ENCODE peak calls at places on chromosomes 3 and 15, in ten cellular contexts. One of them, this sample, is unnamed.

GRCh38 chr3:105051972-105052371 is 314.7 kb upstream of the ALCAM start:
- DNase-seq in thyroid gland: no peak
- DNase-seq in NT2/D1: no peak
- DNase-seq in AG09309: no peak
- DNase-seq in cardiac muscle cell: no peak
- DNase-seq in colonic mucosa: no peak
- DNase-seq in GM23338: no peak
- DNase-seq in fibroblast of mammary gland: no peak
- DNase-seq in SJSA1: no peak
- DNase-seq in left ventricle myocardium inferior: no peak
- DNase-seq in this sample: no peak

GRCh38 chr15:88630798-88631463 is 7.9 kb upstream of the ISG20 start:
- DNase-seq in cardiac muscle cell: no peak
- DNase-seq in left ventricle myocardium inferior: no peak
- DNase-seq in GM23338: no peak
- DNase-seq in AG09309: no peak
- DNase-seq in colonic mucosa: no peak
- DNase-seq in thyroid gland: peak
- DNase-seq in NT2/D1: no peak
- DNase-seq in SJSA1: no peak
- DNase-seq in fibroblast of mammary gland: no peak
- DNase-seq in this sample: no peak

GRCh38 chr3:126080970-126081369 is 3.0 kb downstream of the SLC41A3 start:
- DNase-seq in fibroblast of mammary gland: no peak
- DNase-seq in colonic mucosa: no peak
- DNase-seq in SJSA1: no peak
- DNase-seq in thyroid gland: no peak
- DNase-seq in NT2/D1: no peak
- DNase-seq in left ventricle myocardium inferior: no peak
- DNase-seq in AG09309: no peak
- DNase-seq in cardiac muscle cell: no peak
- DNase-seq in GM23338: no peak
- DNase-seq in this sample: no peak

GRCh38 chr3:130963878-130964277 is 62.7 kb downstream of the ASTE1 start:
- DNase-seq in GM23338: peak
- DNase-seq in colonic mucosa: no peak
- DNase-seq in AG09309: peak
- DNase-seq in left ventricle myocardium inferior: no peak
- DNase-seq in fibroblast of mammary gland: peak
- DNase-seq in thyroid gland: no peak
- DNase-seq in NT2/D1: peak
- DNase-seq in SJSA1: peak
- DNase-seq in cardiac muscle cell: peak
- DNase-seq in this sample: no peak

GRCh38 chr15:65363766-65364165 is 14.0 kb downstream of the IGDCC3 start:
- DNase-seq in NT2/D1: no peak
- DNase-seq in AG09309: no peak
- DNase-seq in colonic mucosa: no peak
- DNase-seq in fibroblast of mammary gland: no peak
- DNase-seq in thyroid gland: no peak
- DNase-seq in cardiac muscle cell: no peak
- DNase-seq in SJSA1: no peak
- DNase-seq in left ventricle myocardium inferior: no peak
- DNase-seq in GM23338: no peak
- DNase-seq in this sample: no peak

GRCh38 chr15:69045810-69046209 is 31.3 kb downstream of the NOX5 start:
- DNase-seq in thyroid gland: no peak
- DNase-seq in AG09309: no peak
- DNase-seq in NT2/D1: no peak
- DNase-seq in fibroblast of mammary gland: no peak
- DNase-seq in GM23338: peak
- DNase-seq in SJSA1: no peak
- DNase-seq in colonic mucosa: no peak
- DNase-seq in left ventricle myocardium inferior: no peak
- DNase-seq in cardiac muscle cell: peak
- DNase-seq in this sample: no peak

GRCh38 chr3:182116386-182116785 is 404.7 kb downstream of the SOX2 start:
- DNase-seq in colonic mucosa: no peak
- DNase-seq in AG09309: no peak
- DNase-seq in GM23338: no peak
- DNase-seq in fibroblast of mammary gland: no peak
- DNase-seq in thyroid gland: peak
- DNase-seq in left ventricle myocardium inferior: no peak
- DNase-seq in SJSA1: peak
- DNase-seq in cardiac muscle cell: no peak
- DNase-seq in NT2/D1: no peak
- DNase-seq in this sample: no peak

GRCh38 chr3:124246366-124246765 is 254.4 kb upstream of the ROPN1 start:
- DNase-seq in GM23338: no peak
- DNase-seq in fibroblast of mammary gland: no peak
- DNase-seq in AG09309: no peak
- DNase-seq in thyroid gland: no peak
- DNase-seq in SJSA1: no peak
- DNase-seq in left ventricle myocardium inferior: no peak
- DNase-seq in NT2/D1: no peak
- DNase-seq in cardiac muscle cell: peak
- DNase-seq in colonic mucosa: no peak
- DNase-seq in this sample: no peak

GRCh38 chr3:124579641-124580040 is 150.6 kb upstream of the UMPS start:
- DNase-seq in colonic mucosa: no peak
- DNase-seq in cardiac muscle cell: no peak
- DNase-seq in AG09309: no peak
- DNase-seq in NT2/D1: no peak
- DNase-seq in GM23338: no peak
- DNase-seq in thyroid gland: no peak
- DNase-seq in left ventricle myocardium inferior: no peak
- DNase-seq in SJSA1: no peak
- DNase-seq in fibroblast of mammary gland: no peak
- DNase-seq in this sample: no peak

GRCh38 chr3:158152186-158152585 is 42.3 kb downstream of the RSRC1 start:
- DNase-seq in left ventricle myocardium inferior: no peak
- DNase-seq in AG09309: no peak
- DNase-seq in thyroid gland: no peak
- DNase-seq in cardiac muscle cell: peak
- DNase-seq in GM23338: no peak
- DNase-seq in SJSA1: no peak
- DNase-seq in NT2/D1: no peak
- DNase-seq in fibroblast of mammary gland: peak
- DNase-seq in colonic mucosa: no peak
- DNase-seq in this sample: no peak

GRCh38 chr15:64681424-64682024 is 93.9 kb downstream of the RBPMS2 start:
- DNase-seq in GM23338: peak
- DNase-seq in thyroid gland: peak
- DNase-seq in NT2/D1: peak
- DNase-seq in fibroblast of mammary gland: peak
- DNase-seq in cardiac muscle cell: peak
- DNase-seq in SJSA1: peak
- DNase-seq in AG09309: no peak
- DNase-seq in left ventricle myocardium inferior: no peak
- DNase-seq in colonic mucosa: peak
- DNase-seq in this sample: peak

GRCh38 chr15:29704950-29705597 is 117.2 kb downstream of the TJP1 start:
- DNase-seq in fibroblast of mammary gland: no peak
- DNase-seq in AG09309: no peak
- DNase-seq in SJSA1: no peak
- DNase-seq in colonic mucosa: no peak
- DNase-seq in GM23338: no peak
- DNase-seq in left ventricle myocardium inferior: no peak
- DNase-seq in NT2/D1: no peak
- DNase-seq in thyroid gland: peak
- DNase-seq in cardiac muscle cell: no peak
- DNase-seq in this sample: no peak

GRCh38 chr15:51917493-51917892 is 54.1 kb downstream of the LEO1 start:
- DNase-seq in NT2/D1: peak
- DNase-seq in cardiac muscle cell: peak
- DNase-seq in thyroid gland: peak
- DNase-seq in SJSA1: no peak
- DNase-seq in fibroblast of mammary gland: peak
- DNase-seq in left ventricle myocardium inferior: no peak
- DNase-seq in colonic mucosa: no peak
- DNase-seq in AG09309: no peak
- DNase-seq in GM23338: peak
- DNase-seq in this sample: no peak

GRCh38 chr3:100412897-100413590 is 11.7 kb downstream of the LNP1 start:
- DNase-seq in colonic mucosa: no peak
- DNase-seq in AG09309: no peak
- DNase-seq in left ventricle myocardium inferior: no peak
- DNase-seq in thyroid gland: no peak
- DNase-seq in fibroblast of mammary gland: no peak
- DNase-seq in cardiac muscle cell: no peak
- DNase-seq in GM23338: no peak
- DNase-seq in NT2/D1: no peak
- DNase-seq in SJSA1: no peak
- DNase-seq in this sample: no peak

GRCh38 chr15:70166506-70167087 is 68.9 kb upstream of the TLE3 start:
- DNase-seq in AG09309: no peak
- DNase-seq in GM23338: no peak
- DNase-seq in NT2/D1: no peak
- DNase-seq in SJSA1: no peak
- DNase-seq in fibroblast of mammary gland: no peak
- DNase-seq in colonic mucosa: no peak
- DNase-seq in left ventricle myocardium inferior: no peak
- DNase-seq in thyroid gland: peak
- DNase-seq in cardiac muscle cell: no peak
- DNase-seq in this sample: no peak

DNA sequence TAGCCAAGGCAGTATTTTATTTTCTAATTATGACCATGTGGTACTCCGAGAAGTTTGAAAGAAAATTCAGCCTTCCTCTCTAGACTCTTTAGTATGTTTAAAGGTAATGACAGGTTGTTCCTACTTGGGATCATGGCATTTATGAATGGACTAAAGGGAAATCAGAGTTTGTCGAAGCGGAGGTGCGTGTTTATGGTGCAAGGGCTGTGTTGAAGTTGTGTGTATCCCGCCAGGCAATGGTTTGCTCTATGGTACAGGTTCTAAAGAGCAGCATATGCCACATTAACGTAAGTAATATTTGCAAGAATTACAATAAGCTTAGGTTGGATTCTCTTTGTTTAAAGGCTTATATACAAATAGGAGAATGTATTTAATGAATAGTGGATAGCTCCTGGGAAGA is 733 bp downstream of the EPHA3 start:
- DNase-seq in GM23338: no peak
- DNase-seq in SJSA1: no peak
- DNase-seq in fibroblast of mammary gland: no peak
- DNase-seq in thyroid gland: no peak
- DNase-seq in NT2/D1: no peak
- DNase-seq in AG09309: no peak
- DNase-seq in cardiac muscle cell: no peak
- DNase-seq in colonic mucosa: no peak
- DNase-seq in left ventricle myocardium inferior: no peak
- DNase-seq in this sample: no peak
- H3K4me3 ChIP-seq in GM23338: peak
- H3K4me3 ChIP-seq in SJSA1: no peak
- H3K4me3 ChIP-seq in fibroblast of mammary gland: no peak
- H3K4me3 ChIP-seq in thyroid gland: peak
- H3K4me3 ChIP-seq in NT2/D1: no peak
- H3K4me3 ChIP-seq in AG09309: no peak
- H3K4me3 ChIP-seq in cardiac muscle cell: peak
- H3K4me3 ChIP-seq in colonic mucosa: peak
- H3K4me3 ChIP-seq in left ventricle myocardium inferior: peak
- H3K4me3 ChIP-seq in this sample: no peak

GRCh38 chr15:101246391-101246790 is 5.5 kb downstream of the CHSY1 start:
- DNase-seq in fibroblast of mammary gland: peak
- DNase-seq in AG09309: no peak
- DNase-seq in thyroid gland: no peak
- DNase-seq in cardiac muscle cell: no peak
- DNase-seq in SJSA1: no peak
- DNase-seq in GM23338: no peak
- DNase-seq in left ventricle myocardium inferior: no peak
- DNase-seq in colonic mucosa: no peak
- DNase-seq in NT2/D1: no peak
- DNase-seq in this sample: no peak
- H3K4me3 ChIP-seq in fibroblast of mammary gland: no peak
- H3K4me3 ChIP-seq in AG09309: no peak
- H3K4me3 ChIP-seq in thyroid gland: no peak
- H3K4me3 ChIP-seq in cardiac muscle cell: no peak
- H3K4me3 ChIP-seq in SJSA1: no peak
- H3K4me3 ChIP-seq in GM23338: no peak
- H3K4me3 ChIP-seq in left ventricle myocardium inferior: peak
- H3K4me3 ChIP-seq in colonic mucosa: no peak
- H3K4me3 ChIP-seq in NT2/D1: no peak
- H3K4me3 ChIP-seq in this sample: no peak

DNA sequence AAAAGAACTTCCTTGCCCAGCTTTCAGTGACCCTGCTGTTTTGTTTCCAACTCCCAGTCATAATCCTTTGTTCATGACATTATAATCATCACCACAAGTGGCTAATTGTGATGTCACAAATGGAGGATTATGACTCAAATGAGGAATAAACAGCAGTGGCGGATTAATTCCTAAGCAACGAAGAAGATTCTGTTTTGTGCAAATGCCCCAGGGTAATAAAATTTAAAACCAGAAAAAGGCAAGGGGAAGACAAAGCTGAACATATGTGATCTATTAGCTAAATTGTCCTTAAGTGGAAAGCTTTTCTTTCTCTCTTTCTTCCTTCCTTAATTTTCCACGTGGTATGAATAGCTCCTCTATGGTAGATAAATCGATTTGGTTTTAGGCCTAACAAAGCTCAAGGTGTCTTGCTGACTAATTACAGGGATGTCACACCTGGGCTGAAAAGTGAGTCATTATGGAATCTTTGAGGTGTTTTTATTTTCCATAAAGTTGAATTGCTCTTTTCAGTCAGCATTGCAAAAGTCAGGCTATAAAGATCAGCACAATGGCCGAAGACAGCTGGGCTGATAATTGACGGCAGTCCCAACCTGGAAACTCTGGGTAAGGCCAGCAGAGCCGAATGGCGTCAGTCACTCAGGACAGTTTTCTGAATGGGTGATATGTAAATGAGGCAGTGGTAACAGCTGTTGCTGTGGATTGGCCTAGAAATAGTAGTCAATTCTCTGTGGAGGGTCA is 121.5 kb downstream of the PTPRG start:
- DNase-seq in SJSA1: peak
- DNase-seq in GM23338: no peak
- DNase-seq in colonic mucosa: no peak
- DNase-seq in NT2/D1: no peak
- DNase-seq in left ventricle myocardium inferior: no peak
- DNase-seq in fibroblast of mammary gland: peak
- DNase-seq in AG09309: peak
- DNase-seq in cardiac muscle cell: no peak
- DNase-seq in thyroid gland: no peak
- DNase-seq in this sample: no peak
- H3K4me3 ChIP-seq in SJSA1: no peak
- H3K4me3 ChIP-seq in GM23338: no peak
- H3K4me3 ChIP-seq in colonic mucosa: no peak
- H3K4me3 ChIP-seq in NT2/D1: no peak
- H3K4me3 ChIP-seq in left ventricle myocardium inferior: no peak
- H3K4me3 ChIP-seq in fibroblast of mammary gland: no peak
- H3K4me3 ChIP-seq in AG09309: no peak
- H3K4me3 ChIP-seq in cardiac muscle cell: no peak
- H3K4me3 ChIP-seq in thyroid gland: no peak
- H3K4me3 ChIP-seq in this sample: no peak

GRCh38 chr3:146159616-146160232 is 1.3 kb downstream of the PLOD2 start:
- DNase-seq in colonic mucosa: no peak
- DNase-seq in GM23338: no peak
- DNase-seq in left ventricle myocardium inferior: no peak
- DNase-seq in fibroblast of mammary gland: no peak
- DNase-seq in SJSA1: no peak
- DNase-seq in AG09309: no peak
- DNase-seq in cardiac muscle cell: no peak
- DNase-seq in NT2/D1: no peak
- DNase-seq in thyroid gland: no peak
- DNase-seq in this sample: no peak
- H3K4me3 ChIP-seq in colonic mucosa: peak
- H3K4me3 ChIP-seq in GM23338: peak
- H3K4me3 ChIP-seq in left ventricle myocardium inferior: peak
- H3K4me3 ChIP-seq in fibroblast of mammary gland: peak
- H3K4me3 ChIP-seq in SJSA1: peak
- H3K4me3 ChIP-seq in AG09309: peak
- H3K4me3 ChIP-seq in cardiac muscle cell: peak
- H3K4me3 ChIP-seq in NT2/D1: peak
- H3K4me3 ChIP-seq in thyroid gland: peak
- H3K4me3 ChIP-seq in this sample: peak